ENCODE peak calls at places on chromosome 1, in ten cellular contexts. One of them, this sample, is unnamed.

GRCh38 chr1:241536383-241536782 is 4.2 kb downstream of the KMO start:
- DNase-seq in upper lobe of right lung: no peak
- DNase-seq in activated CD8-positive, alpha-beta T cell treated with anti-CD3 and anti-CD28 coated beads for 36 hours: no peak
- DNase-seq in right lobe of liver: no peak
- DNase-seq in endothelial cell: no peak
- DNase-seq in fibroblast of pulmonary artery: no peak
- DNase-seq in GM20000: no peak
- DNase-seq in fibroblast of lung: no peak
- DNase-seq in choroid plexus epithelial cell: no peak
- DNase-seq in Calu3: no peak
- DNase-seq in this sample: no peak

GRCh38 chr1:196001188-196001587 is 607.1 kb downstream of the KCNT2 start:
- DNase-seq in upper lobe of right lung: no peak
- DNase-seq in activated CD8-positive, alpha-beta T cell treated with anti-CD3 and anti-CD28 coated beads for 36 hours: no peak
- DNase-seq in right lobe of liver: no peak
- DNase-seq in endothelial cell: no peak
- DNase-seq in fibroblast of pulmonary artery: no peak
- DNase-seq in GM20000: no peak
- DNase-seq in fibroblast of lung: no peak
- DNase-seq in choroid plexus epithelial cell: no peak
- DNase-seq in Calu3: no peak
- DNase-seq in this sample: no peak

GRCh38 chr1:215146252-215146975 is 63.9 kb downstream of the KCNK2 start:
- DNase-seq in upper lobe of right lung: no peak
- DNase-seq in activated CD8-positive, alpha-beta T cell treated with anti-CD3 and anti-CD28 coated beads for 36 hours: peak
- DNase-seq in right lobe of liver: no peak
- DNase-seq in endothelial cell: peak
- DNase-seq in fibroblast of pulmonary artery: peak
- DNase-seq in GM20000: no peak
- DNase-seq in fibroblast of lung: peak
- DNase-seq in choroid plexus epithelial cell: peak
- DNase-seq in Calu3: peak
- DNase-seq in this sample: peak

GRCh38 chr1:57440096-57440495 is 16.2 kb upstream of the DAB1 start:
- DNase-seq in upper lobe of right lung: no peak
- DNase-seq in activated CD8-positive, alpha-beta T cell treated with anti-CD3 and anti-CD28 coated beads for 36 hours: no peak
- DNase-seq in right lobe of liver: no peak
- DNase-seq in endothelial cell: no peak
- DNase-seq in fibroblast of pulmonary artery: no peak
- DNase-seq in GM20000: no peak
- DNase-seq in fibroblast of lung: no peak
- DNase-seq in choroid plexus epithelial cell: no peak
- DNase-seq in Calu3: no peak
- DNase-seq in this sample: no peak

GRCh38 chr1:5947071-5947821 is 45.0 kb downstream of the NPHP4 start:
- DNase-seq in upper lobe of right lung: peak
- DNase-seq in activated CD8-positive, alpha-beta T cell treated with anti-CD3 and anti-CD28 coated beads for 36 hours: no peak
- DNase-seq in right lobe of liver: peak
- DNase-seq in endothelial cell: no peak
- DNase-seq in fibroblast of pulmonary artery: no peak
- DNase-seq in GM20000: no peak
- DNase-seq in fibroblast of lung: no peak
- DNase-seq in choroid plexus epithelial cell: no peak
- DNase-seq in Calu3: no peak
- DNase-seq in this sample: no peak

GRCh38 chr1:67855444-67855843 is 22.2 kb upstream of the GNG12 start:
- DNase-seq in upper lobe of right lung: no peak
- DNase-seq in activated CD8-positive, alpha-beta T cell treated with anti-CD3 and anti-CD28 coated beads for 36 hours: no peak
- DNase-seq in right lobe of liver: no peak
- DNase-seq in endothelial cell: no peak
- DNase-seq in fibroblast of pulmonary artery: peak
- DNase-seq in GM20000: no peak
- DNase-seq in fibroblast of lung: peak
- DNase-seq in choroid plexus epithelial cell: peak
- DNase-seq in Calu3: no peak
- DNase-seq in this sample: no peak

GRCh38 chr1:236622407-236622806 is 18.1 kb upstream of the HEATR1 start:
- DNase-seq in upper lobe of right lung: no peak
- DNase-seq in activated CD8-positive, alpha-beta T cell treated with anti-CD3 and anti-CD28 coated beads for 36 hours: no peak
- DNase-seq in right lobe of liver: no peak
- DNase-seq in endothelial cell: no peak
- DNase-seq in fibroblast of pulmonary artery: no peak
- DNase-seq in GM20000: no peak
- DNase-seq in fibroblast of lung: no peak
- DNase-seq in choroid plexus epithelial cell: no peak
- DNase-seq in Calu3: no peak
- DNase-seq in this sample: no peak

GRCh38 chr1:29469457-29469856 is 233.1 kb downstream of the PTPRU start:
- DNase-seq in upper lobe of right lung: no peak
- DNase-seq in activated CD8-positive, alpha-beta T cell treated with anti-CD3 and anti-CD28 coated beads for 36 hours: no peak
- DNase-seq in right lobe of liver: peak
- DNase-seq in endothelial cell: no peak
- DNase-seq in fibroblast of pulmonary artery: no peak
- DNase-seq in GM20000: no peak
- DNase-seq in fibroblast of lung: no peak
- DNase-seq in choroid plexus epithelial cell: no peak
- DNase-seq in Calu3: no peak
- DNase-seq in this sample: no peak

GRCh38 chr1:102970496-102971078 is 137.7 kb downstream of the COL11A1 start:
- DNase-seq in upper lobe of right lung: no peak
- DNase-seq in activated CD8-positive, alpha-beta T cell treated with anti-CD3 and anti-CD28 coated beads for 36 hours: peak
- DNase-seq in right lobe of liver: no peak
- DNase-seq in endothelial cell: peak
- DNase-seq in fibroblast of pulmonary artery: peak
- DNase-seq in GM20000: peak
- DNase-seq in fibroblast of lung: peak
- DNase-seq in choroid plexus epithelial cell: peak
- DNase-seq in Calu3: peak
- DNase-seq in this sample: peak

GRCh38 chr1:43760745-43761343 is 53.5 kb downstream of the ST3GAL3 start:
- DNase-seq in upper lobe of right lung: no peak
- DNase-seq in activated CD8-positive, alpha-beta T cell treated with anti-CD3 and anti-CD28 coated beads for 36 hours: no peak
- DNase-seq in right lobe of liver: no peak
- DNase-seq in endothelial cell: peak
- DNase-seq in fibroblast of pulmonary artery: peak
- DNase-seq in GM20000: no peak
- DNase-seq in fibroblast of lung: no peak
- DNase-seq in choroid plexus epithelial cell: no peak
- DNase-seq in Calu3: no peak
- DNase-seq in this sample: no peak

GRCh38 chr1:89918127-89918793 is 76.7 kb upstream of the ZNF326 start:
- DNase-seq in upper lobe of right lung: no peak
- DNase-seq in activated CD8-positive, alpha-beta T cell treated with anti-CD3 and anti-CD28 coated beads for 36 hours: no peak
- DNase-seq in right lobe of liver: no peak
- DNase-seq in endothelial cell: no peak
- DNase-seq in fibroblast of pulmonary artery: no peak
- DNase-seq in GM20000: no peak
- DNase-seq in fibroblast of lung: peak
- DNase-seq in choroid plexus epithelial cell: peak
- DNase-seq in Calu3: no peak
- DNase-seq in this sample: no peak

GRCh38 chr1:160981584-160982411 is 27.2 kb upstream of the ITLN2 start:
- DNase-seq in upper lobe of right lung: no peak
- DNase-seq in activated CD8-positive, alpha-beta T cell treated with anti-CD3 and anti-CD28 coated beads for 36 hours: no peak
- DNase-seq in right lobe of liver: no peak
- DNase-seq in endothelial cell: peak
- DNase-seq in fibroblast of pulmonary artery: no peak
- DNase-seq in GM20000: no peak
- DNase-seq in fibroblast of lung: no peak
- DNase-seq in choroid plexus epithelial cell: no peak
- DNase-seq in Calu3: peak
- DNase-seq in this sample: no peak

GRCh38 chr1:225710804-225711203 is 57.9 kb upstream of the ENAH start:
- DNase-seq in upper lobe of right lung: no peak
- DNase-seq in activated CD8-positive, alpha-beta T cell treated with anti-CD3 and anti-CD28 coated beads for 36 hours: no peak
- DNase-seq in right lobe of liver: no peak
- DNase-seq in endothelial cell: no peak
- DNase-seq in fibroblast of pulmonary artery: peak
- DNase-seq in GM20000: no peak
- DNase-seq in fibroblast of lung: peak
- DNase-seq in choroid plexus epithelial cell: peak
- DNase-seq in Calu3: no peak
- DNase-seq in this sample: no peak

GRCh38 chr1:9033363-9033762 is 7.1 kb upstream of the SLC2A7 start:
- DNase-seq in upper lobe of right lung: no peak
- DNase-seq in activated CD8-positive, alpha-beta T cell treated with anti-CD3 and anti-CD28 coated beads for 36 hours: no peak
- DNase-seq in right lobe of liver: no peak
- DNase-seq in endothelial cell: no peak
- DNase-seq in fibroblast of pulmonary artery: no peak
- DNase-seq in GM20000: no peak
- DNase-seq in fibroblast of lung: no peak
- DNase-seq in choroid plexus epithelial cell: no peak
- DNase-seq in Calu3: no peak
- DNase-seq in this sample: no peak

GRCh38 chr1:204254031-204254661 is 40.4 kb upstream of the GOLT1A start:
- DNase-seq in upper lobe of right lung: no peak
- DNase-seq in activated CD8-positive, alpha-beta T cell treated with anti-CD3 and anti-CD28 coated beads for 36 hours: no peak
- DNase-seq in right lobe of liver: peak
- DNase-seq in endothelial cell: no peak
- DNase-seq in fibroblast of pulmonary artery: peak
- DNase-seq in GM20000: no peak
- DNase-seq in fibroblast of lung: no peak
- DNase-seq in choroid plexus epithelial cell: peak
- DNase-seq in Calu3: no peak
- DNase-seq in this sample: no peak

GRCh38 chr1:246689409-246689997 is 34.7 kb upstream of the SCCPDH start:
- DNase-seq in upper lobe of right lung: peak
- DNase-seq in activated CD8-positive, alpha-beta T cell treated with anti-CD3 and anti-CD28 coated beads for 36 hours: peak
- DNase-seq in right lobe of liver: peak
- DNase-seq in endothelial cell: peak
- DNase-seq in fibroblast of pulmonary artery: peak
- DNase-seq in GM20000: peak
- DNase-seq in fibroblast of lung: peak
- DNase-seq in choroid plexus epithelial cell: peak
- DNase-seq in Calu3: peak
- DNase-seq in this sample: peak

GRCh38 chr1:205519541-205520131 is 15.2 kb downstream of the CDK18 start:
- DNase-seq in upper lobe of right lung: no peak
- DNase-seq in activated CD8-positive, alpha-beta T cell treated with anti-CD3 and anti-CD28 coated beads for 36 hours: no peak
- DNase-seq in right lobe of liver: no peak
- DNase-seq in endothelial cell: no peak
- DNase-seq in fibroblast of pulmonary artery: no peak
- DNase-seq in GM20000: no peak
- DNase-seq in fibroblast of lung: no peak
- DNase-seq in choroid plexus epithelial cell: no peak
- DNase-seq in Calu3: no peak
- DNase-seq in this sample: no peak

GRCh38 chr1:156599811-156600210 is 1.5 kb downstream of the GPATCH4 start:
- DNase-seq in upper lobe of right lung: no peak
- DNase-seq in activated CD8-positive, alpha-beta T cell treated with anti-CD3 and anti-CD28 coated beads for 36 hours: peak
- DNase-seq in right lobe of liver: no peak
- DNase-seq in endothelial cell: no peak
- DNase-seq in fibroblast of pulmonary artery: no peak
- DNase-seq in GM20000: peak
- DNase-seq in fibroblast of lung: peak
- DNase-seq in choroid plexus epithelial cell: no peak
- DNase-seq in Calu3: no peak
- DNase-seq in this sample: peak
- TF ChIP-seq CTCF in upper lobe of right lung: peak
- TF ChIP-seq CTCF in activated CD8-positive, alpha-beta T cell treated with anti-CD3 and anti-CD28 coated beads for 36 hours: peak
- TF ChIP-seq CTCF in right lobe of liver: no peak
- TF ChIP-seq CTCF in endothelial cell: peak
- TF ChIP-seq CTCF in fibroblast of pulmonary artery: no peak
- TF ChIP-seq CTCF in GM20000: no peak
- TF ChIP-seq CTCF in fibroblast of lung: no peak
- TF ChIP-seq CTCF in choroid plexus epithelial cell: no peak
- TF ChIP-seq CTCF in Calu3: no peak
- TF ChIP-seq CTCF in this sample: no peak

GRCh38 chr1:33424610-33425009 is 6.3 kb downstream of the PHC2 start:
- DNase-seq in upper lobe of right lung: no peak
- DNase-seq in activated CD8-positive, alpha-beta T cell treated with anti-CD3 and anti-CD28 coated beads for 36 hours: no peak
- DNase-seq in right lobe of liver: no peak
- DNase-seq in endothelial cell: no peak
- DNase-seq in fibroblast of pulmonary artery: no peak
- DNase-seq in GM20000: no peak
- DNase-seq in fibroblast of lung: peak
- DNase-seq in choroid plexus epithelial cell: peak
- DNase-seq in Calu3: no peak
- DNase-seq in this sample: no peak

GRCh38 chr1:33424205-33424604 is 6.7 kb downstream of the PHC2 start:
- DNase-seq in upper lobe of right lung: no peak
- DNase-seq in activated CD8-positive, alpha-beta T cell treated with anti-CD3 and anti-CD28 coated beads for 36 hours: no peak
- DNase-seq in right lobe of liver: no peak
- DNase-seq in endothelial cell: no peak
- DNase-seq in fibroblast of pulmonary artery: peak
- DNase-seq in GM20000: no peak
- DNase-seq in fibroblast of lung: peak
- DNase-seq in choroid plexus epithelial cell: peak
- DNase-seq in Calu3: no peak
- DNase-seq in this sample: no peak

GRCh38 chr1:33418811-33419210 is 12.1 kb downstream of the PHC2 start:
- DNase-seq in upper lobe of right lung: no peak
- DNase-seq in activated CD8-positive, alpha-beta T cell treated with anti-CD3 and anti-CD28 coated beads for 36 hours: no peak
- DNase-seq in right lobe of liver: no peak
- DNase-seq in endothelial cell: no peak
- DNase-seq in fibroblast of pulmonary artery: no peak
- DNase-seq in GM20000: no peak
- DNase-seq in fibroblast of lung: no peak
- DNase-seq in choroid plexus epithelial cell: no peak
- DNase-seq in Calu3: no peak
- DNase-seq in this sample: no peak

GRCh38 chr1:33425900-33426299 is 5.0 kb downstream of the PHC2 start:
- DNase-seq in upper lobe of right lung: no peak
- DNase-seq in activated CD8-positive, alpha-beta T cell treated with anti-CD3 and anti-CD28 coated beads for 36 hours: no peak
- DNase-seq in right lobe of liver: no peak
- DNase-seq in endothelial cell: no peak
- DNase-seq in fibroblast of pulmonary artery: no peak
- DNase-seq in GM20000: peak
- DNase-seq in fibroblast of lung: no peak
- DNase-seq in choroid plexus epithelial cell: no peak
- DNase-seq in Calu3: no peak
- DNase-seq in this sample: peak

GRCh38 chr1:33420870-33421775 is 9.8 kb downstream of the PHC2 start:
- DNase-seq in upper lobe of right lung: no peak
- DNase-seq in activated CD8-positive, alpha-beta T cell treated with anti-CD3 and anti-CD28 coated beads for 36 hours: no peak
- DNase-seq in right lobe of liver: no peak
- DNase-seq in endothelial cell: no peak
- DNase-seq in fibroblast of pulmonary artery: peak
- DNase-seq in GM20000: no peak
- DNase-seq in fibroblast of lung: peak
- DNase-seq in choroid plexus epithelial cell: peak
- DNase-seq in Calu3: no peak
- DNase-seq in this sample: no peak
- TF ChIP-seq CTCF in upper lobe of right lung: no peak
- TF ChIP-seq CTCF in activated CD8-positive, alpha-beta T cell treated with anti-CD3 and anti-CD28 coated beads for 36 hours: no peak
- TF ChIP-seq CTCF in right lobe of liver: no peak
- TF ChIP-seq CTCF in endothelial cell: no peak
- TF ChIP-seq CTCF in fibroblast of pulmonary artery: no peak
- TF ChIP-seq CTCF in GM20000: no peak
- TF ChIP-seq CTCF in fibroblast of lung: no peak
- TF ChIP-seq CTCF in choroid plexus epithelial cell: no peak
- TF ChIP-seq CTCF in Calu3: no peak
- TF ChIP-seq CTCF in this sample: no peak

GRCh38 chr1:235597867-235598553 is 51.6 kb downstream of the GNG4 start:
- DNase-seq in upper lobe of right lung: no peak
- DNase-seq in activated CD8-positive, alpha-beta T cell treated with anti-CD3 and anti-CD28 coated beads for 36 hours: no peak
- DNase-seq in right lobe of liver: no peak
- DNase-seq in endothelial cell: no peak
- DNase-seq in fibroblast of pulmonary artery: peak
- DNase-seq in GM20000: no peak
- DNase-seq in fibroblast of lung: peak
- DNase-seq in choroid plexus epithelial cell: peak
- DNase-seq in Calu3: peak
- DNase-seq in this sample: no peak
- TF ChIP-seq CTCF in upper lobe of right lung: peak
- TF ChIP-seq CTCF in activated CD8-positive, alpha-beta T cell treated with anti-CD3 and anti-CD28 coated beads for 36 hours: peak
- TF ChIP-seq CTCF in right lobe of liver: peak
- TF ChIP-seq CTCF in endothelial cell: peak
- TF ChIP-seq CTCF in fibroblast of pulmonary artery: peak
- TF ChIP-seq CTCF in GM20000: no peak
- TF ChIP-seq CTCF in fibroblast of lung: peak
- TF ChIP-seq CTCF in choroid plexus epithelial cell: peak
- TF ChIP-seq CTCF in Calu3: peak
- TF ChIP-seq CTCF in this sample: peak

GRCh38 chr1:20216574-20216973 is 30.3 kb upstream of the PLA2G2C start:
- DNase-seq in upper lobe of right lung: no peak
- DNase-seq in activated CD8-positive, alpha-beta T cell treated with anti-CD3 and anti-CD28 coated beads for 36 hours: peak
- DNase-seq in right lobe of liver: no peak
- DNase-seq in endothelial cell: no peak
- DNase-seq in fibroblast of pulmonary artery: peak
- DNase-seq in GM20000: peak
- DNase-seq in fibroblast of lung: no peak
- DNase-seq in choroid plexus epithelial cell: peak
- DNase-seq in Calu3: no peak
- DNase-seq in this sample: peak
- TF ChIP-seq CTCF in upper lobe of right lung: peak
- TF ChIP-seq CTCF in activated CD8-positive, alpha-beta T cell treated with anti-CD3 and anti-CD28 coated beads for 36 hours: peak
- TF ChIP-seq CTCF in right lobe of liver: peak
- TF ChIP-seq CTCF in endothelial cell: no peak
- TF ChIP-seq CTCF in fibroblast of pulmonary artery: peak
- TF ChIP-seq CTCF in GM20000: peak
- TF ChIP-seq CTCF in fibroblast of lung: peak
- TF ChIP-seq CTCF in choroid plexus epithelial cell: peak
- TF ChIP-seq CTCF in Calu3: no peak
- TF ChIP-seq CTCF in this sample: peak

This sample was measured in GM12865.